ENCODE peak calls at places on chromosomes 2 and 18, in seven cellular contexts. I is AG10803, K is GM20000, S is mucosa of descending colon, P is psoas muscle, L is PC-9, Y is AG04449. D is an unnamed sample.

GRCh38 chr18:68121826-68122225 is 593.1 kb downstream of the TMX3 start:
- DNase-seq in I (peak), K (no peak), S (no peak), P (no peak), L (no peak), Y (no peak), D (no peak)

GRCh38 chr2:219281588-219281987 is 2.4 kb downstream of the DNAJB2 start:
- DNase-seq in I (no peak), K (no peak), S (no peak), P (no peak), L (no peak), Y (no peak), D (no peak)

GRCh38 chr2:132581917-132582316 is 88.1 kb downstream of the LYPD1 start:
- DNase-seq in I (no peak), K (no peak), S (peak), P (no peak), L (peak), Y (no peak), D (no peak)

GRCh38 chr2:40431600-40431955 is 20.3 kb downstream of the SLC8A1 start:
- DNase-seq in I (peak), K (no peak), S (no peak), P (no peak), L (no peak), Y (no peak), D (no peak)

GRCh38 chr2:14907014-14907612 is 274.6 kb downstream of the LRATD1 start:
- DNase-seq in I (peak), K (peak), S (no peak), P (no peak), L (no peak), Y (no peak), D (peak)

GRCh38 chr2:179311071-179311470 is 46.4 kb upstream of the SESTD1 start:
- DNase-seq in I (no peak), K (no peak), S (no peak), P (no peak), L (no peak), Y (no peak), D (no peak)

GRCh38 chr2:224646242-224646846 is 61.2 kb upstream of the CUL3 start:
- DNase-seq in I (no peak), K (no peak), S (no peak), P (no peak), L (no peak), Y (no peak), D (peak)

GRCh38 chr18:58370096-58370495 is 258.8 kb downstream of the ALPK2 start:
- DNase-seq in I (no peak), K (no peak), S (no peak), P (no peak), L (no peak), Y (no peak), D (no peak)

GRCh38 chr18:78073275-78073674 is 823.6 kb downstream of the GALR1 start:
- DNase-seq in I (no peak), K (no peak), S (no peak), P (no peak), L (no peak), Y (no peak), D (no peak)

GRCh38 chr2:127398239-127398590 is 10.4 kb upstream of the MAP3K2 start:
- DNase-seq in I (peak), K (peak), S (peak), P (peak), L (peak), Y (peak), D (peak)

GRCh38 chr2:60560734-60561649 is 7.5 kb upstream of the BCL11A start:
- DNase-seq in I (peak), K (peak), S (no peak), P (no peak), L (no peak), Y (no peak), D (peak)

GRCh38 chr2:135409436-135409835 is 121.6 kb downstream of the ZRANB3 start:
- DNase-seq in I (no peak), K (peak), S (no peak), P (no peak), L (no peak), Y (no peak), D (no peak)

GRCh38 chr2:179263460-179264237 is 983 bp downstream of the SESTD1 start:
- DNase-seq in I (peak), K (peak), S (peak), P (peak), L (peak), Y (no peak), D (peak)

GRCh38 chr2:202149155-202149762 is 76.2 kb downstream of the KIAA2012 start:
- DNase-seq in I (peak), K (no peak), S (no peak), P (no peak), L (no peak), Y (no peak), D (no peak)

GRCh38 chr18:76126327-76126726 is 368.7 kb downstream of the ZNF516 start:
- DNase-seq in I (peak), K (no peak), S (no peak), P (no peak), L (no peak), Y (no peak), D (no peak)
- TF ChIP-seq CTCF in I (peak), K (no peak), S (no peak), P (peak), L (no peak), Y (no peak), D (no peak)

GRCh38 chr2:31090188-31090587 is 48.1 kb downstream of the GALNT14 start:
- DNase-seq in I (no peak), K (no peak), S (no peak), P (no peak), L (no peak), Y (no peak), D (no peak)

GRCh38 chr2:31088516-31089195 is 49.6 kb downstream of the GALNT14 start:
- DNase-seq in I (no peak), K (no peak), S (no peak), P (no peak), L (no peak), Y (no peak), D (no peak)

GRCh38 chr2:31086585-31086984 is 51.7 kb downstream of the GALNT14 start:
- DNase-seq in I (no peak), K (no peak), S (no peak), P (no peak), L (no peak), Y (no peak), D (no peak)

GRCh38 chr2:31087491-31087890 is 50.7 kb downstream of the GALNT14 start:
- DNase-seq in I (no peak), K (no peak), S (no peak), P (no peak), L (no peak), Y (no peak), D (no peak)

GRCh38 chr2:31089645-31090044 is 48.6 kb downstream of the GALNT14 start:
- DNase-seq in I (no peak), K (no peak), S (no peak), P (no peak), L (no peak), Y (no peak), D (no peak)
- TF ChIP-seq CTCF in I (no peak), K (no peak), S (no peak), P (no peak), L (no peak), Y (no peak), D (no peak)

GRCh38 chr18:69763002-69763401 is 184.7 kb downstream of the CD226 start:
- DNase-seq in I (no peak), K (no peak), S (no peak), P (no peak), L (no peak), Y (no peak), D (no peak)
- TF ChIP-seq CTCF in I (no peak), K (no peak), S (no peak), P (no peak), L (no peak), Y (no peak), D (no peak)

GRCh38 chr2:20526146-20526545 is 79.3 kb downstream of the RHOB start:
- DNase-seq in I (no peak), K (no peak), S (no peak), P (no peak), L (no peak), Y (no peak), D (no peak)

GRCh38 chr2:20526666-20527065 is 79.8 kb downstream of the RHOB start:
- DNase-seq in I (no peak), K (no peak), S (no peak), P (no peak), L (peak), Y (no peak), D (peak)

GRCh38 chr2:20524412-20525040 is 77.7 kb downstream of the RHOB start:
- DNase-seq in I (no peak), K (peak), S (no peak), P (peak), L (no peak), Y (no peak), D (no peak)

GRCh38 chr2:20523798-20524197 is 76.9 kb downstream of the RHOB start:
- DNase-seq in I (no peak), K (no peak), S (no peak), P (no peak), L (no peak), Y (no peak), D (no peak)

GRCh38 chr2:20525041-20526035 is 78.5 kb downstream of the RHOB start:
- DNase-seq in I (peak), K (peak), S (no peak), P (peak), L (peak), Y (no peak), D (peak)
- TF ChIP-seq CTCF in I (peak), K (no peak), S (no peak), P (no peak), L (no peak), Y (no peak), D (no peak)

GRCh38 chr2:20677301-20678176 is 10.6 kb downstream of the GDF7 start:
- DNase-seq in I (no peak), K (no peak), S (no peak), P (no peak), L (no peak), Y (no peak), D (no peak)
- TF ChIP-seq CTCF in I (no peak), K (no peak), S (no peak), P (no peak), L (no peak), Y (no peak), D (peak)

GRCh38 chr2:76599732-76600368 is 889.1 kb upstream of the GCFC2 start:
- DNase-seq in I (peak), K (peak), S (peak), P (peak), L (peak), Y (no peak), D (peak)
- TF ChIP-seq CTCF in I (peak), K (peak), S (peak), P (peak), L (peak), Y (peak), D (peak)

GRCh38 chr2:43024515-43024962 is 201.9 kb downstream of the ZFP36L2 start:
- DNase-seq in I (peak), K (peak), S (peak), P (peak), L (peak), Y (no peak), D (peak)
- TF ChIP-seq CTCF in I (peak), K (peak), S (peak), P (peak), L (peak), Y (peak), D (peak)

GRCh38 chr2:150856596-150857281 is 369.3 kb upstream of the RND3 start:
- DNase-seq in I (no peak), K (no peak), S (no peak), P (no peak), L (no peak), Y (no peak), D (no peak)

GRCh38 chr2:150863691-150864090 is 376.2 kb upstream of the RND3 start:
- DNase-seq in I (no peak), K (no peak), S (no peak), P (no peak), L (no peak), Y (no peak), D (no peak)

GRCh38 chr2:150859162-150859561 is 371.7 kb upstream of the RND3 start:
- DNase-seq in I (no peak), K (no peak), S (no peak), P (no peak), L (no peak), Y (no peak), D (no peak)

GRCh38 chr2:150860301-150860700 is 372.8 kb upstream of the RND3 start:
- DNase-seq in I (no peak), K (no peak), S (no peak), P (no peak), L (no peak), Y (no peak), D (no peak)

GRCh38 chr2:150859872-150860271 is 372.4 kb upstream of the RND3 start:
- DNase-seq in I (no peak), K (no peak), S (no peak), P (no peak), L (no peak), Y (no peak), D (no peak)
- TF ChIP-seq CTCF in I (no peak), K (no peak), S (no peak), P (no peak), L (no peak), Y (no peak), D (no peak)

DNA sequence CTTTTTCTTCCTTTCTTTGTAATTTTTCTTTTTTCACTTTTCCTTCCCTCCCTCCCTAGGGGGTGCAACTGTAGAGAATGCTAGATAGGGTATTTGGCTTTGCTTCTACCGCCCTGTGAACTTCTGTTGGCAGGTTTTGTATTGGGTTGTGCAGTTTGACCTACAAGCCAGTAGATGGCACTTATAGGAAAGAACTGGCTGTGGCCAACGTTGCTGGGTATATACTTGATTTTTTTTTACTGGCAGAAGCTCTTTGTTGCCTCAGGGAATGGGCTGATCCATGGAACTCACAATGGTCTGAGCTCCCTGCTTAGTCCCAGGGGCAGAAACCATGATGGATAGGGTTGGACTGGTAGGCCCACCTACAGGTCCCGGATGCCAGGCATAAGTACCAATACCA is 1019.5 kb upstream of the LRRTM1 start:
- DNase-seq in I (no peak), K (no peak), S (no peak), P (no peak), L (no peak), Y (no peak), D (no peak)
- TF ChIP-seq CTCF in I (no peak), K (no peak), S (no peak), P (no peak), L (peak), Y (no peak), D (peak)